ENCODE peak calls at places on chromosomes 11 and 22, in nine cellular contexts. G, S, A, B, T, X, U, K and N are unnamed samples.

GRCh38 chr11:34214961-34215805 is 109.8 kb downstream of the NAT10 start:
- DNase-seq in S (no peak), A (peak; percentile 58), T (no peak), X (no peak), U (no peak), G (no peak), K (peak; percentile 72), B (no peak), N (peak; percentile 46)

GRCh38 chr11:87228820-87229219 is 191.1 kb downstream of the TMEM135 start:
- DNase-seq in X (no peak), S (no peak), K (no peak), G (no peak), T (no peak), B (no peak), U (no peak), A (no peak), N (no peak)

GRCh38 chr11:43756575-43756974 is 76.0 kb downstream of the HSD17B12 start:
- DNase-seq in G (no peak), X (no peak), U (peak; percentile 31), T (no peak), B (no peak), K (no peak), A (peak; percentile 23), S (no peak), N (peak; percentile 11)

GRCh38 chr11:66951135-66951534 is 7.0 kb downstream of the PC start:
- DNase-seq in T (no peak), A (no peak), K (no peak), G (no peak), B (peak; percentile 27), U (no peak), X (no peak), S (peak; percentile 69), N (no peak)

GRCh38 chr11:119676461-119677020 is 52.5 kb downstream of the NECTIN1 start:
- DNase-seq in T (no peak), A (peak; percentile 53), X (no peak), G (no peak), S (no peak), U (peak; percentile 48), K (no peak), B (no peak), N (peak; percentile 18)

GRCh38 chr22:47291565-47292495 is 529.4 kb downstream of the TBC1D22A start:
- DNase-seq in B (no peak), U (no peak), A (no peak), K (peak; percentile 1), S (no peak), G (no peak), T (no peak), X (no peak), N (no peak)

GRCh38 chr11:13826505-13827278 is 135.8 kb upstream of the SPON1 start:
- DNase-seq in T (no peak), K (no peak), S (no peak), G (no peak), U (no peak), A (no peak), X (no peak), B (no peak), N (no peak)

GRCh38 chr11:34855021-34855753 is 61.0 kb downstream of the APIP start:
- DNase-seq in K (no peak), S (peak; percentile 27), U (peak; percentile 57), G (no peak), X (no peak), A (no peak), B (no peak), T (no peak), N (no peak)

GRCh38 chr11:83836883-83837654 is 550.9 kb upstream of the CCDC90B start:
- DNase-seq in X (no peak), B (peak; percentile 63), G (peak; percentile 19), T (peak; percentile 70), A (peak; percentile 46), U (peak; percentile 61), S (peak; percentile 90), K (peak; percentile 44), N (peak; percentile 40)

GRCh38 chr22:30453731-30454510 is 17.9 kb downstream of the SEC14L3 start:
- DNase-seq in T (peak; percentile 14), G (no peak), U (peak; percentile 35), B (peak; percentile 28), S (peak; percentile 48), A (no peak), X (no peak), K (no peak), N (no peak)

GRCh38 chr11:16840951-16841350 is 102.5 kb downstream of the C11orf58 start:
- DNase-seq in K (no peak), A (no peak), S (no peak), B (no peak), X (no peak), G (no peak), U (no peak), T (no peak), N (no peak)

GRCh38 chr11:134014502-134014901 is 54.4 kb upstream of the JAM3 start:
- DNase-seq in B (peak; percentile 73), U (peak; percentile 8), S (peak; percentile 77), T (peak; percentile 55), A (no peak), G (no peak), X (no peak), K (no peak), N (no peak)
- TF ChIP-seq CTCF in B (peak; percentile 92), U (peak; percentile 23), S (peak; percentile 85), T (peak; percentile 33), A (peak; percentile 30), G (no peak), X (peak; percentile 24), K (no peak), N (peak; percentile 44)

DNA sequence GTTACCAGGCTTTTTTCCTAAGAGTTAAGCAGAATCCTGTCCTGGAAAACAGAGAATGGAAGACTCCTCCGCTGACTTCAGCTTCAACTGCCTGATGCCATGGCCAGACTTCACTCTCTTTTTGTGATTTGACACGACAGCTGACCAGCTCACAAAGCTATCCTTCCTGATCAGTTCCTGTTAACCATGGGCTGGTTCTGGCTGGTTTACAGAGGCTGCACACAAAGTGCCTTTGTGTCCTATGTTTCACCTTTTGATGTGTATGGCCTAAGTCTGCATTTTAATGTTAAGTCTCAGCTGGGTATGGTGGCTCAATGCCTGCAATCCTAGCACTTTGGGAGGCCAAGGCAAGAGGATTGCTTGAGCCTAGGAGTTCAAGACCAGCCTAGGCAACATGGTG is 11.1 kb downstream of the FOLR3 start:
- DNase-seq in A (no peak), S (no peak), X (no peak), B (no peak), U (no peak), G (no peak), T (no peak), K (no peak), N (no peak)
- H3K4me3 ChIP-seq in A (no peak overlapping the region), S (no peak overlapping the region), X (no peak overlapping the region), B (no peak overlapping the region), U (no peak overlapping the region), G (no peak overlapping the region), T (no peak overlapping the region), K (no peak overlapping the region), N (no peak overlapping the region)

DNA sequence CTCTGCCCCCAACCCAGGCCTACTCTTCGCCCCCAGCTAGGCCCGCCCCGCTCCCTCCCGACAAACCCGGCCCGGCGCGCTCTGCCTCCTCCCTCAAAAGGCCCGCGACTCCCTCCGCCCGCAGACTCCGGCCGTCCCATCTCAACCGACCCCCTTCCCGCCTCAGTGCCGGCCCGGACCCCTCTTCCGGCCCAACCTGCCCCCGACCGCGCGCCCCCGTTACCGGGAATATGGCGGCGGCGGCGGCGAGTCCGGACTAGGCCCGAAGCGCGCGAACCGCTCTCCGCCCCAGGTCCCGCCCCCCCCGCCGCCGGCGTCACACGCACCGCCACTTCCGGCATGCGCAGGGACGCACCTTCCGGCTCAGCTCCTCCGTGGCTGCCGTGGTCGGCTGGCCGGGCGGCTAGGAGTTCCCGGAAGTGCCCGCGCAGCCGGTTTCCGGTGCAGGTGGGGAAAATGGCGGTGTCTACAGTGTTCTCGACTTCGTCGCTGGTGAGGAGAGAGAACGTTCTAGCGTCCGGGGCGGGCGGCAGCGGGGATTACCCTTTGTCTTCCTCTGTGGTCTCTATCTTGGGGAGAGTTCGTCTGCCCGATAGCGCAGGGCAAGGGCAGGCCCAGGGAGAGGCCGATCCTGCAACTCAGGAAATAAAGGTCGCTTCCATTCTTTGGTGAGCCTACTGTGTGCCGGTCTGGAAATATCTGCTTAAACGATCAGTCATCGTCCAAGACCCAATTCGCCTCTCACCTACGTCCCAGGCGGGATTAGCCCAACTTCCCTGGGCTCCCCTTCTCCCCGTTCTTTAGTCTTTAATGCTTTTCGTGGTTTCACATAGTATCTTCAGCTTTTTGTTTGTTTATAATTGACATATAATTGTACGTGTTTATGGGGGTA is at the start of the genes CPSF7 and SDHAF2:
- DNase-seq in K (peak; percentile 96), X (peak; percentile 52), S (peak; percentile 98), G (peak; percentile 98), A (peak; percentile 97), U (peak; percentile 95), B (peak; percentile 93), T (peak; percentile 98), N (peak; percentile 95)
- TF ChIP-seq CTCF in K (no peak), X (no peak), S (no peak), G (no peak), A (no peak), U (no peak), B (no peak), T (no peak), N (no peak)

GRCh38 chr11:61717286-61718033 is 35.0 kb upstream of the MYRF start:
- DNase-seq in U (no peak), T (no peak), A (no peak), K (no peak), G (no peak), B (no peak), S (no peak), X (no peak), N (no peak)

GRCh38 chr11:61718613-61719302 is 33.7 kb upstream of the MYRF start:
- DNase-seq in B (peak; percentile 79), X (peak; percentile 15), A (peak; percentile 64), S (peak; percentile 85), T (peak; percentile 83), K (no peak), G (no peak), U (peak; percentile 56), N (peak; percentile 60)

GRCh38 chr11:61719968-61720367 is 32.5 kb upstream of the MYRF start:
- DNase-seq in S (no peak), G (no peak), X (no peak), K (no peak), T (no peak), A (no peak), U (no peak), B (no peak), N (no peak)

GRCh38 chr11:61716478-61717285 is 35.8 kb upstream of the MYRF start:
- DNase-seq in B (no peak), T (no peak), S (no peak), G (no peak), U (no peak), A (no peak), X (no peak), K (no peak), N (no peak)

GRCh38 chr11:61718046-61718531 is 34.3 kb upstream of the MYRF start:
- DNase-seq in A (no peak), G (no peak), U (no peak), B (no peak), T (no peak), X (no peak), S (no peak), K (no peak), N (no peak)
- H3K4me3 ChIP-seq in A (peak overlapping the region; percentile 42), G (peak overlapping the region; percentile 50), U (peak overlapping the region; percentile 42), B (peak overlapping the region; percentile 60), T (peak overlapping the region; percentile 25), X (peak overlapping the region; percentile 54), S (peak overlapping the region; percentile 41), K (no peak overlapping the region), N (peak overlapping the region; percentile 60)

DNA sequence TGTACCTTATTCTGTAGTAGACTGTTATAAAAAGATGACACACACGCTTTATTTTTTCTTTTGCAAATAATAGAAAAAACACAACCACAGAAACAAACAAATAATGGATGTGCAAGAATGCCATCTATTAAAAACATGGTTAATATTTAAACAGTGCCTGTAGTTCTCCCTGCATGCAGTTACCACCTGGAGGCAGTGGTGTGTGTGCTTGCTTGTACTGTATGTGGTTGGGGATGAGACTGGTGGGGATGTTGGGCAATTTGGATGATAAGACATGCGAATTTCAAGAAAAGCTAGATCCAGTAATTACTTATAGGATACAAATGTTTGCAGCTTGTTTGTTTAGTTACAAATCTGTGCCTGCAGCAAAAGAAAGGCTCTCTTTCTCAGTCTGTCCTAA is 3.6 kb downstream of the C11orf87 start:
- DNase-seq in S (no peak), X (no peak), A (no peak), G (no peak), U (no peak), T (no peak), B (no peak), K (no peak), N (peak; percentile 47)
- TF ChIP-seq CTCF in S (peak; percentile 20), X (no peak), A (peak; percentile 2), G (no peak), U (peak; percentile 6), T (peak; percentile 19), B (peak; percentile 46), K (no peak), N (peak; percentile 33)